ENCODE peak calls at places on chromosomes 1 and 21, in four cellular contexts. Q, T, L and I are unnamed samples.

GRCh38 chr1:204493145-204493881 is 1.3 kb downstream of the PIK3C2B start:
- DNase-seq in Q (peak; percentile 90), T (peak; percentile 80), L (no peak), I (peak; percentile 75)

GRCh38 chr1:155698382-155699038 is 9.6 kb downstream of the DAP3 start:
- DNase-seq in Q (no peak), T (peak; percentile 78), L (no peak), I (peak; percentile 21)

GRCh38 chr21:35943752-35944151 is 116.6 kb downstream of the SETD4 start:
- DNase-seq in Q (no peak), T (no peak), L (no peak), I (no peak)

GRCh38 chr1:95117207-95118018 is at the start of gene TLCD4:
- DNase-seq in Q (peak; percentile 77), T (peak; percentile 47), L (peak; percentile 16), I (peak; percentile 81)

GRCh38 chr1:178458203-178458602 is 38.6 kb downstream of the CLEC20A start:
- DNase-seq in Q (no peak), T (no peak), L (no peak), I (no peak)

GRCh38 chr1:22738522-22738921 is 27.9 kb downstream of the EPHB2 start:
- DNase-seq in Q (no peak), T (peak; percentile 63), L (no peak), I (no peak)

GRCh38 chr1:150555971-150556865 is 7.0 kb downstream of the ADAMTSL4 start:
- DNase-seq in Q (peak; percentile 9), T (no peak), L (no peak), I (no peak)

GRCh38 chr1:180964609-180965008 is 51.9 kb downstream of the KIAA1614 start:
- DNase-seq in Q (no peak), T (no peak), L (no peak), I (no peak)

GRCh38 chr21:46061063-46061462 is 36.8 kb upstream of the COL6A2 start:
- DNase-seq in Q (no peak), T (no peak), L (no peak), I (no peak)

GRCh38 chr1:81809808-81810207 is 9.1 kb downstream of the ADGRL2 start:
- DNase-seq in Q (no peak), T (no peak), L (no peak), I (no peak)

GRCh38 chr1:15958788-15959187 is 17.1 kb downstream of the ZBTB17 start:
- DNase-seq in Q (no peak), T (peak; percentile 51), L (no peak), I (no peak)